ENCODE peak calls at places on chromosomes 16 and 17, in ten cellular contexts. W, S, J, R, A, M, K, O, B and N are unnamed samples.
A peak's percentile ranks its signal among the peaks of the same experiment; 100 is the strongest.

GRCh38 chr16:67336111-67336510 is 9.5 kb downstream of the LRRC36 start:
- DNase-seq in O (no peak), M (no peak), A (no peak), K (no peak), S (no peak), R (no peak), W (no peak), J (no peak), B (no peak), N (no peak)

GRCh38 chr17:20156196-20157077 is 147.3 kb downstream of the SPECC1 start:
- DNase-seq in B (peak; percentile 56), R (peak; percentile 15), J (peak; percentile 33), K (no peak), M (no peak), S (peak; percentile 11), A (peak; percentile 59), W (no peak), O (peak; percentile 25), N (peak; percentile 22)

GRCh38 chr16:5059386-5060072 is 6.2 kb downstream of the C16orf89 start:
- DNase-seq in A (no peak), O (no peak), M (no peak), B (no peak), K (no peak), J (no peak), S (no peak), R (no peak), W (no peak), N (no peak)

GRCh38 chr16:56866955-56867830 is 2.2 kb downstream of the SLC12A3 start:
- DNase-seq in S (peak; percentile 57), O (peak; percentile 67), K (no peak), B (peak; percentile 70), W (no peak), A (peak; percentile 63), J (peak; percentile 41), M (no peak), R (peak; percentile 32), N (peak; percentile 78)

GRCh38 chr16:57795431-57795878 is 6.8 kb downstream of the KIFC3 start:
- DNase-seq in W (no peak), B (peak; percentile 64), A (peak; percentile 83), R (peak; percentile 68), K (no peak), S (peak; percentile 31), O (peak; percentile 38), J (no peak), M (peak; percentile 61), N (peak; percentile 53)

GRCh38 chr17:81641825-81642489 is 5.0 kb downstream of the TSPAN10 start:
- DNase-seq in B (peak; percentile 43), K (no peak), S (no peak), W (no peak), O (peak; percentile 77), J (no peak), M (no peak), A (no peak), R (no peak), N (no peak)

GRCh38 chr17:30433514-30433913 is 43.7 kb upstream of the GOSR1 start:
- DNase-seq in S (peak; percentile 98), W (no peak), R (no peak), O (peak; percentile 96), M (peak; percentile 26), K (no peak), B (peak; percentile 22), J (no peak), A (peak; percentile 26), N (no peak)

GRCh38 chr17:77471984-77472836 is 331.4 kb downstream of the SEC14L1 start:
- DNase-seq in A (peak; percentile 38), K (no peak), R (peak; percentile 91), J (peak; percentile 82), M (no peak), W (peak; percentile 53), O (peak; percentile 64), S (peak; percentile 28), B (peak; percentile 49), N (no peak)

GRCh38 chr16:85169333-85170065 is 57.2 kb upstream of the CIBAR2 start:
- DNase-seq in W (peak; percentile 42), J (no peak), K (no peak), M (no peak), S (no peak), A (no peak), O (no peak), R (peak; percentile 31), B (peak; percentile 47), N (no peak)

GRCh38 chr16:66511615-66512500 is 38.1 kb downstream of the TK2 start:
- DNase-seq in M (peak; percentile 48), J (peak; percentile 49), K (no peak), O (peak; percentile 72), S (peak; percentile 70), R (no peak), W (peak; percentile 60), A (peak; percentile 66), B (peak; percentile 67), N (peak; percentile 33)

GRCh38 chr17:19306160-19307111 is 56.1 kb downstream of the B9D1 start:
- DNase-seq in S (no peak), A (peak; percentile 34), O (no peak), W (no peak), M (no peak), J (no peak), K (no peak), B (peak; percentile 25), R (no peak), N (peak; percentile 67)

GRCh38 chr16:83768976-83769375 is 38.8 kb upstream of the HSBP1 start:
- DNase-seq in O (no peak), S (peak; percentile 52), A (no peak), R (no peak), J (no peak), M (no peak), W (no peak), K (no peak), B (peak; percentile 7), N (no peak)

GRCh38 chr16:26644912-26645543 is 421.7 kb upstream of the C16orf82 start:
- DNase-seq in O (no peak), M (no peak), W (no peak), A (no peak), J (no peak), R (no peak), S (no peak), B (no peak), K (no peak), N (no peak)

GRCh38 chr16:70694088-70694487 is 8.2 kb upstream of the MTSS2 start:
- DNase-seq in M (peak; percentile 87), O (peak; percentile 78), A (no peak), B (peak; percentile 68), J (no peak), W (no peak), K (no peak), S (no peak), R (no peak), N (no peak)

GRCh38 chr16:86640265-86640843 is 62.0 kb downstream of the FOXL1 start:
- DNase-seq in R (no peak), W (peak; percentile 60), M (peak; percentile 22), A (no peak), O (no peak), S (no peak), K (no peak), J (no peak), B (no peak), N (no peak)

GRCh38 chr17:3910420-3911270 is 5.6 kb downstream of the P2RX1 start:
- DNase-seq in M (no peak), K (no peak), R (no peak), S (no peak), B (no peak), O (no peak), W (no peak), J (no peak), A (no peak), N (no peak)

GRCh38 chr17:3913531-3914318 is 2.5 kb downstream of the P2RX1 start:
- DNase-seq in S (peak; percentile 73), M (peak; percentile 51), A (peak; percentile 82), K (no peak), R (peak; percentile 73), O (peak; percentile 76), W (peak; percentile 77), B (peak; percentile 86), J (peak; percentile 70), N (peak; percentile 86)

GRCh38 chr17:3909257-3909656 is 7.0 kb downstream of the P2RX1 start:
- DNase-seq in W (no peak), A (no peak), R (no peak), K (no peak), B (no peak), S (no peak), J (no peak), M (no peak), O (no peak), N (no peak)

GRCh38 chr17:3912827-3913226 is 3.4 kb downstream of the P2RX1 start:
- DNase-seq in A (no peak), K (no peak), M (no peak), W (no peak), R (no peak), B (no peak), J (no peak), O (no peak), S (no peak), N (no peak)

GRCh38 chr17:3911271-3912053 is 4.8 kb downstream of the P2RX1 start:
- DNase-seq in J (no peak), R (no peak), M (no peak), A (no peak), W (no peak), K (no peak), B (no peak), S (no peak), O (no peak), N (no peak)
- TF ChIP-seq POLR2A in J (no peak), R (no peak), M (no peak), A (no peak), W (no peak), K (no peak), B (no peak), S (no peak), O (no peak), N (no peak)

DNA sequence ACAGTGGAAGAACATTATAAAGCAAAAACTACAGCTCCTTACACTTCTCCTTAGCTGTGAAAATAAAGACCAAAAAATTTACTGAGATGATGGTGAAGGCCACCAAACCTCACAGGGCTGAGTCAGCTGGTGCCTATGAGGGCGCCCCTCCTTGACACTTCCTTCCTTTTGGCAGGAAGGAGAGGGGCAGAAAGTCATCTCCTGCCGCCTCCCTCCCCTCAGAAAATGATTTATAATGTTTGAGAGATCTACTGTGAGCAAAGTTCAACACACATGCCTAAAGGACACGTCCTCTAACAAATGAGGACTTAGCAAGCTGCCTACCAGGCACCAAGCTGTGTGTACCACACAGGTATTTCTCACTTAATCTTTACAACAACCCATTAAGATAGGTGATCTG is 245.7 kb downstream of the PRKCA start:
- DNase-seq in J (no peak), M (no peak), S (peak; percentile 46), W (no peak), R (no peak), K (no peak), B (peak; percentile 47), A (no peak), O (no peak), N (no peak)
- H3K27ac ChIP-seq in J (no peak overlapping the region), M (no peak overlapping the region), S (peak overlapping the region; percentile 62), W (peak overlapping the region; percentile 21), R (no peak overlapping the region), K (no peak overlapping the region), B (no peak overlapping the region), A (no peak overlapping the region), O (peak overlapping the region; percentile 79), N (no peak overlapping the region)

GRCh38 chr16:1678500-1679098 is 520 bp downstream of the JPT2 start:
- DNase-seq in B (peak; percentile 71), M (peak; percentile 39), O (peak; percentile 24), R (peak; percentile 58), W (peak; percentile 51), A (peak; percentile 45), K (no peak), J (peak; percentile 32), S (peak; percentile 36), N (peak; percentile 66)
- TF ChIP-seq POLR2A in B (no peak), M (no peak), O (no peak), R (no peak), W (no peak), A (no peak), K (no peak), J (no peak), S (no peak), N (no peak)

GRCh38 chr17:58088624-58089023 is 5.4 kb downstream of the DYNLL2 start:
- DNase-seq in A (no peak), J (no peak), W (no peak), O (no peak), K (no peak), S (no peak), R (no peak), B (no peak), M (no peak), N (no peak)
- H3K27ac ChIP-seq in A (no peak overlapping the region), J (no peak overlapping the region), W (no peak overlapping the region), O (no peak overlapping the region), K (no peak overlapping the region), S (no peak overlapping the region), R (no peak overlapping the region), B (no peak overlapping the region), M (no peak overlapping the region), N (no peak overlapping the region)